ENCODE peak calls at places on chromosomes 13 and 19, in nine cellular contexts. One of them, this sample, is unnamed.

GRCh38 chr13:110379905-110380341 is 72.8 kb downstream of the COL4A2 start:
- DNase-seq in IMR-90: peak; percentile 89
- DNase-seq in cardiac muscle cell: peak; percentile 19
- DNase-seq in body of pancreas: no peak
- DNase-seq in colonic mucosa: no peak
- DNase-seq in mesendoderm: peak; percentile 89
- DNase-seq in sigmoid colon: no peak
- DNase-seq in right lobe of liver: no peak
- DNase-seq in GM23248: peak; percentile 68
- DNase-seq in this sample: no peak

GRCh38 chr13:44493213-44493812 is 82.8 kb downstream of the TSC22D1 start:
- DNase-seq in IMR-90: no peak
- DNase-seq in cardiac muscle cell: no peak
- DNase-seq in body of pancreas: no peak
- DNase-seq in colonic mucosa: no peak
- DNase-seq in mesendoderm: no peak
- DNase-seq in sigmoid colon: no peak
- DNase-seq in right lobe of liver: no peak
- DNase-seq in GM23248: no peak
- DNase-seq in this sample: no peak

GRCh38 chr19:18393836-18394235 is 3.6 kb downstream of the LRRC25 start:
- DNase-seq in IMR-90: no peak
- DNase-seq in cardiac muscle cell: no peak
- DNase-seq in body of pancreas: no peak
- DNase-seq in colonic mucosa: no peak
- DNase-seq in mesendoderm: no peak
- DNase-seq in sigmoid colon: no peak
- DNase-seq in right lobe of liver: no peak
- DNase-seq in GM23248: no peak
- DNase-seq in this sample: no peak

GRCh38 chr19:7982651-7983099 is 22.8 kb downstream of the ELAVL1 start:
- DNase-seq in IMR-90: no peak
- DNase-seq in cardiac muscle cell: no peak
- DNase-seq in body of pancreas: no peak
- DNase-seq in colonic mucosa: no peak
- DNase-seq in mesendoderm: no peak
- DNase-seq in sigmoid colon: no peak
- DNase-seq in right lobe of liver: no peak
- DNase-seq in GM23248: no peak
- DNase-seq in this sample: no peak

GRCh38 chr19:566403-566802 is 6.0 kb upstream of the BSG start:
- DNase-seq in IMR-90: peak; percentile 31
- DNase-seq in cardiac muscle cell: peak; percentile 64
- DNase-seq in body of pancreas: no peak
- DNase-seq in colonic mucosa: no peak
- DNase-seq in mesendoderm: peak; percentile 66
- DNase-seq in sigmoid colon: peak; percentile 96
- DNase-seq in right lobe of liver: peak; percentile 65
- DNase-seq in GM23248: peak; percentile 56
- DNase-seq in this sample: no peak

GRCh38 chr13:91375119-91375729 is 23.2 kb upstream of the GPC5 start:
- DNase-seq in IMR-90: peak; percentile 8
- DNase-seq in cardiac muscle cell: no peak
- DNase-seq in body of pancreas: no peak
- DNase-seq in colonic mucosa: no peak
- DNase-seq in mesendoderm: peak; percentile 37
- DNase-seq in sigmoid colon: no peak
- DNase-seq in right lobe of liver: no peak
- DNase-seq in GM23248: peak; percentile 39
- DNase-seq in this sample: no peak

GRCh38 chr19:11624064-11624463 is 26.8 kb downstream of the ZNF627 start:
- DNase-seq in IMR-90: peak; percentile 35
- DNase-seq in cardiac muscle cell: no peak
- DNase-seq in body of pancreas: no peak
- DNase-seq in colonic mucosa: no peak
- DNase-seq in mesendoderm: no peak
- DNase-seq in sigmoid colon: no peak
- DNase-seq in right lobe of liver: no peak
- DNase-seq in GM23248: peak; percentile 79
- DNase-seq in this sample: no peak

GRCh38 chr19:15995536-15995935 is 46.7 kb downstream of the OR10H4 start:
- DNase-seq in IMR-90: no peak
- DNase-seq in cardiac muscle cell: no peak
- DNase-seq in body of pancreas: peak; percentile 32
- DNase-seq in colonic mucosa: no peak
- DNase-seq in mesendoderm: no peak
- DNase-seq in sigmoid colon: no peak
- DNase-seq in right lobe of liver: no peak
- DNase-seq in GM23248: no peak
- DNase-seq in this sample: no peak

GRCh38 chr19:11798391-11799296 is at the start of gene ZNF491:
- DNase-seq in IMR-90: peak; percentile 87
- DNase-seq in cardiac muscle cell: peak; percentile 96
- DNase-seq in body of pancreas: peak; percentile 95
- DNase-seq in colonic mucosa: peak; percentile 97
- DNase-seq in mesendoderm: peak; percentile 96
- DNase-seq in sigmoid colon: peak; percentile 95
- DNase-seq in right lobe of liver: peak; percentile 96
- DNase-seq in GM23248: peak; percentile 94
- DNase-seq in this sample: peak; percentile 53

GRCh38 chr13:27619711-27620376 is 485 bp downstream of the LNX2 start:
- DNase-seq in IMR-90: peak; percentile 21
- DNase-seq in cardiac muscle cell: no peak
- DNase-seq in body of pancreas: no peak
- DNase-seq in colonic mucosa: peak; percentile 43
- DNase-seq in mesendoderm: peak; percentile 51
- DNase-seq in sigmoid colon: peak; percentile 81
- DNase-seq in right lobe of liver: peak; percentile 65
- DNase-seq in GM23248: peak; percentile 76
- DNase-seq in this sample: peak; percentile 9

GRCh38 chr19:15125232-15126067 is 18.2 kb downstream of the SYDE1 start:
- DNase-seq in IMR-90: peak; percentile 95
- DNase-seq in cardiac muscle cell: peak; percentile 99
- DNase-seq in body of pancreas: peak; percentile 99
- DNase-seq in colonic mucosa: peak; percentile 98
- DNase-seq in mesendoderm: peak; percentile 99
- DNase-seq in sigmoid colon: peak; percentile 100
- DNase-seq in right lobe of liver: peak; percentile 98
- DNase-seq in GM23248: peak; percentile 99
- DNase-seq in this sample: peak; percentile 93

GRCh38 chr19:23774156-23774971 is 15.7 kb upstream of the ZNF681 start:
- DNase-seq in IMR-90: no peak
- DNase-seq in cardiac muscle cell: no peak
- DNase-seq in body of pancreas: no peak
- DNase-seq in colonic mucosa: no peak
- DNase-seq in mesendoderm: no peak
- DNase-seq in sigmoid colon: no peak
- DNase-seq in right lobe of liver: no peak
- DNase-seq in GM23248: no peak
- DNase-seq in this sample: no peak

GRCh38 chr13:50386527-50387123 is 371.4 kb downstream of the KCNRG start:
- DNase-seq in IMR-90: peak; percentile 82
- DNase-seq in cardiac muscle cell: peak; percentile 61
- DNase-seq in body of pancreas: no peak
- DNase-seq in colonic mucosa: no peak
- DNase-seq in mesendoderm: peak; percentile 22
- DNase-seq in sigmoid colon: no peak
- DNase-seq in right lobe of liver: peak; percentile 60
- DNase-seq in GM23248: peak; percentile 10
- DNase-seq in this sample: no peak

GRCh38 chr13:112103971-112104872 is 37.3 kb downstream of the SOX1 start:
- DNase-seq in IMR-90: no peak
- DNase-seq in cardiac muscle cell: peak; percentile 29
- DNase-seq in body of pancreas: no peak
- DNase-seq in colonic mucosa: no peak
- DNase-seq in mesendoderm: peak; percentile 72
- DNase-seq in sigmoid colon: peak; percentile 48
- DNase-seq in right lobe of liver: no peak
- DNase-seq in GM23248: no peak
- DNase-seq in this sample: no peak

GRCh38 chr19:41373993-41374392 is 2.3 kb upstream of the TMEM91 start:
- DNase-seq in IMR-90: peak; percentile 92
- DNase-seq in cardiac muscle cell: no peak
- DNase-seq in body of pancreas: peak; percentile 94
- DNase-seq in colonic mucosa: peak; percentile 76
- DNase-seq in mesendoderm: no peak
- DNase-seq in sigmoid colon: peak; percentile 97
- DNase-seq in right lobe of liver: no peak
- DNase-seq in GM23248: peak; percentile 85
- DNase-seq in this sample: no peak

GRCh38 chr19:38669532-38669931 is 22.1 kb downstream of the ACTN4 start:
- DNase-seq in IMR-90: no peak
- DNase-seq in cardiac muscle cell: no peak
- DNase-seq in body of pancreas: no peak
- DNase-seq in colonic mucosa: no peak
- DNase-seq in mesendoderm: no peak
- DNase-seq in sigmoid colon: no peak
- DNase-seq in right lobe of liver: no peak
- DNase-seq in GM23248: no peak
- DNase-seq in this sample: no peak
- H3K4me1 ChIP-seq in IMR-90: peaks cover 57% of the 10 kb centered on the region
- H3K4me1 ChIP-seq in cardiac muscle cell: peaks cover 80% of the 10 kb centered on the region
- H3K4me1 ChIP-seq in body of pancreas: peaks cover 94% of the 10 kb centered on the region
- H3K4me1 ChIP-seq in colonic mucosa: peaks cover 59% of the 10 kb centered on the region
- H3K4me1 ChIP-seq in mesendoderm: peaks cover 40% of the 10 kb centered on the region
- H3K4me1 ChIP-seq in sigmoid colon: peaks cover 83% of the 10 kb centered on the region
- H3K4me1 ChIP-seq in right lobe of liver: peaks cover 55% of the 10 kb centered on the region
- H3K4me1 ChIP-seq in GM23248: peaks cover 70% of the 10 kb centered on the region
- H3K4me1 ChIP-seq in this sample: peaks cover 56% of the 10 kb centered on the region

DNA sequence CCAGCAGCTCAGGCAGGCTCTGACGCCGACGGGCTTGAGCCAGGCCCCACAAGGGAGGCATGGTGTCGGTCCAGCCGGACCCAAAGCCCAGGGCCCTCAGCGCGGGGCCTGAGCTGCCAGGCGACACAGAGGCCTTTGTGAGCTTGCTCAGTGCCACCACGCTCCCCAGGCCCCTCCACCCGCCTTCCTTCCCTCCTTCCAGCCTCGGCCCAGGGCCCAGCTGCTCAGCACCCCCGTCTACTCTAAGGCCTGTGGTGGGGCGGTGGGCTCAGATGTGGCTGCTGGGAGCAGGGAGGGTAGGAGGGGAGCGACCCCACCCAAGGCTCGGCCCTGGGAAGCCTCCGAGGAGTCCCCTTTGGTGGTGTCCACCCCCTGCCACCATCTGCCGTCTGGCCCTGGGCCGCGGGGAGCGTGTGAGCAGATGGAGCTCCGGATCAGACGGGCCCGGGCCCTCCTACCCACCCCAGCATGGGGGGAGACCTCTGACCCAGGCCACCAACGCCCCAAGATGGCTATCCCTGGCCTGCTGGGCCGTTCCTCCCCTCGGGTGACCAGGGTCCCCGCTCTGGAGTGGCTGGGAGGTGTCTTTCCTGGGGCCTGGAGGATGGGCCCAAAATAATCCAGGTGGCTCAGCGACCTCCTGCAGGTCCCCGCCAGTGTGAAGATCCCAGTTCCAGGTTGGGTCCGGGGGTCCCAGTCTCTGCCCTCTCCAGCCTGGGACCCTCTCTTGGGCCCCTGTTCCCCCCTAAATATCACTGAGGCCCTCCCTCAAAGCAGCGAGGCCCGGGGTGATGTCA is 7.8 kb downstream of the ZBTB7A start:
- DNase-seq in IMR-90: no peak
- DNase-seq in cardiac muscle cell: no peak
- DNase-seq in body of pancreas: no peak
- DNase-seq in colonic mucosa: peak; percentile 51
- DNase-seq in mesendoderm: no peak
- DNase-seq in sigmoid colon: peak; percentile 74
- DNase-seq in right lobe of liver: peak; percentile 56
- DNase-seq in GM23248: peak; percentile 58
- DNase-seq in this sample: no peak
- H3K4me1 ChIP-seq in IMR-90: peaks cover 45% of the 10 kb centered on the region
- H3K4me1 ChIP-seq in cardiac muscle cell: peaks cover under 1% of the 10 kb centered on the region
- H3K4me1 ChIP-seq in body of pancreas: peaks cover 62% of the 10 kb centered on the region
- H3K4me1 ChIP-seq in colonic mucosa: peaks cover 65% of the 10 kb centered on the region
- H3K4me1 ChIP-seq in mesendoderm: no peaks in the 10 kb centered on the region
- H3K4me1 ChIP-seq in sigmoid colon: peaks cover 68% of the 10 kb centered on the region
- H3K4me1 ChIP-seq in right lobe of liver: peaks cover 60% of the 10 kb centered on the region
- H3K4me1 ChIP-seq in GM23248: peaks cover 51% of the 10 kb centered on the region
- H3K4me1 ChIP-seq in this sample: peaks cover 60% of the 10 kb centered on the region

GRCh38 chr13:42114278-42114677 is 65.8 kb downstream of the DGKH start:
- DNase-seq in IMR-90: no peak
- DNase-seq in cardiac muscle cell: peak; percentile 44
- DNase-seq in body of pancreas: no peak
- DNase-seq in colonic mucosa: no peak
- DNase-seq in mesendoderm: no peak
- DNase-seq in sigmoid colon: no peak
- DNase-seq in right lobe of liver: no peak
- DNase-seq in GM23248: no peak
- DNase-seq in this sample: no peak
- H3K4me1 ChIP-seq in IMR-90: peaks cover 5% of the 10 kb centered on the region
- H3K4me1 ChIP-seq in cardiac muscle cell: peaks cover 27% of the 10 kb centered on the region
- H3K4me1 ChIP-seq in body of pancreas: no peaks in the 10 kb centered on the region
- H3K4me1 ChIP-seq in colonic mucosa: no peaks in the 10 kb centered on the region
- H3K4me1 ChIP-seq in mesendoderm: no peaks in the 10 kb centered on the region
- H3K4me1 ChIP-seq in sigmoid colon: peaks cover 9% of the 10 kb centered on the region
- H3K4me1 ChIP-seq in right lobe of liver: no peaks in the 10 kb centered on the region
- H3K4me1 ChIP-seq in GM23248: peaks cover 13% of the 10 kb centered on the region
- H3K4me1 ChIP-seq in this sample: no peaks in the 10 kb centered on the region

GRCh38 chr19:45497791-45498190 is 452 bp upstream of the PPM1N start:
- DNase-seq in IMR-90: no peak
- DNase-seq in cardiac muscle cell: peak; percentile 25
- DNase-seq in body of pancreas: no peak
- DNase-seq in colonic mucosa: no peak
- DNase-seq in mesendoderm: no peak
- DNase-seq in sigmoid colon: no peak
- DNase-seq in right lobe of liver: no peak
- DNase-seq in GM23248: no peak
- DNase-seq in this sample: no peak

GRCh38 chr19:45496349-45496953 is 396 bp downstream of the RTN2 start:
- DNase-seq in IMR-90: no peak
- DNase-seq in cardiac muscle cell: peak; percentile 86
- DNase-seq in body of pancreas: peak; percentile 38
- DNase-seq in colonic mucosa: peak; percentile 59
- DNase-seq in mesendoderm: peak; percentile 75
- DNase-seq in sigmoid colon: no peak
- DNase-seq in right lobe of liver: no peak
- DNase-seq in GM23248: peak; percentile 62
- DNase-seq in this sample: no peak

GRCh38 chr19:45492627-45493470 is 4.0 kb downstream of the RTN2 start:
- DNase-seq in IMR-90: peak; percentile 80
- DNase-seq in cardiac muscle cell: peak; percentile 90
- DNase-seq in body of pancreas: no peak
- DNase-seq in colonic mucosa: peak; percentile 65
- DNase-seq in mesendoderm: peak; percentile 91
- DNase-seq in sigmoid colon: peak; percentile 92
- DNase-seq in right lobe of liver: no peak
- DNase-seq in GM23248: peak; percentile 73
- DNase-seq in this sample: no peak

GRCh38 chr19:45494261-45494916 is 2.5 kb downstream of the RTN2 start:
- DNase-seq in IMR-90: no peak
- DNase-seq in cardiac muscle cell: no peak
- DNase-seq in body of pancreas: no peak
- DNase-seq in colonic mucosa: no peak
- DNase-seq in mesendoderm: no peak
- DNase-seq in sigmoid colon: no peak
- DNase-seq in right lobe of liver: no peak
- DNase-seq in GM23248: no peak
- DNase-seq in this sample: no peak

DNA sequence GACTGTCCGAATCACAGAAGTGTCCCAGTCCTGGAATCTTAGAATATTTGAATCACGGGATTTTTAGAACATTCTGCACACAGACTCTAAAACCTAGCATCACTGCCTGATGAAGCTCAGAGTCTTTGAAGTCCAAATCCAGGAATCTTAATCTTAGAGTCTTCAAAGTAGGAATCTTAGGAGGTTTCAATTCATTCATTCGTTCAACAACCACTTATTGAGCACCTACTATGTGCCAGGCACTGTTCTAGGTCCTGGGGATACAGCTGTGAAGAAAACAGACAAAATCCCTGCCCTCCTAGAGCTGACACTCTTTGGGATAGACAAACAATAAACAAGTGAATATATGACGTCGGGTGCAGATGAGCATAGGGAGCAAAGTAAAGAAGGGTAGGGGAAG is 1.7 kb downstream of the RTN2 start:
- DNase-seq in IMR-90: no peak
- DNase-seq in cardiac muscle cell: no peak
- DNase-seq in body of pancreas: no peak
- DNase-seq in colonic mucosa: no peak
- DNase-seq in mesendoderm: no peak
- DNase-seq in sigmoid colon: no peak
- DNase-seq in right lobe of liver: no peak
- DNase-seq in GM23248: no peak
- DNase-seq in this sample: no peak
- H3K4me1 ChIP-seq in IMR-90: no peaks in the 10 kb centered on the region
- H3K4me1 ChIP-seq in cardiac muscle cell: no peaks in the 10 kb centered on the region
- H3K4me1 ChIP-seq in body of pancreas: peaks cover 36% of the 10 kb centered on the region
- H3K4me1 ChIP-seq in colonic mucosa: peaks cover 17% of the 10 kb centered on the region
- H3K4me1 ChIP-seq in mesendoderm: peaks cover 4% of the 10 kb centered on the region
- H3K4me1 ChIP-seq in sigmoid colon: peaks cover 40% of the 10 kb centered on the region
- H3K4me1 ChIP-seq in right lobe of liver: no peaks in the 10 kb centered on the region
- H3K4me1 ChIP-seq in GM23248: peaks cover 3% of the 10 kb centered on the region
- H3K4me1 ChIP-seq in this sample: peaks cover 41% of the 10 kb centered on the region

This sample was measured in effector memory CD4-positive, alpha-beta T cell.